ENCODE peak calls at places on chromosomes 4 and X, in eight cellular contexts. K is foreskin fibroblast, X is tibial nerve, E is osteoblast, O is ACHN, R is NCI-H1417, T is BE2C, N is T-helper 17 cell. V is an unnamed sample.

GRCh38 chrX:9729161-9729885 is 36.3 kb downstream of the GPR143 start:
- DNase-seq in X (no peak), K (peak), R (no peak), O (no peak), E (no peak), T (no peak), N (no peak), V (no peak)

GRCh38 chr4:125433453-125433852 is 118.7 kb downstream of the FAT4 start:
- DNase-seq in E (peak), K (peak), T (no peak), X (no peak), R (no peak), O (no peak), N (no peak), V (no peak)

GRCh38 chrX:110317079-110317819 is 636 bp downstream of the AMMECR1 start:
- DNase-seq in K (peak), N (peak), O (peak), R (no peak), T (peak), E (peak), X (no peak), V (peak)

GRCh38 chr4:185359767-185360446 is 35.8 kb downstream of the LRP2BP start:
- DNase-seq in T (peak), O (no peak), N (no peak), R (no peak), K (peak), E (no peak), X (no peak), V (no peak)

GRCh38 chrX:25503826-25504225 is 488.1 kb upstream of the ARX start:
- DNase-seq in N (no peak), E (no peak), X (no peak), K (no peak), O (no peak), R (no peak), T (no peak), V (no peak)

GRCh38 chr4:3201718-3202702 is 46.9 kb upstream of the MSANTD1 start:
- DNase-seq in T (no peak), K (peak), E (peak), O (no peak), N (peak), R (no peak), X (no peak), V (no peak)

GRCh38 chr4:89598602-89599001 is 238.4 kb downstream of the SNCA start:
- DNase-seq in N (no peak), T (no peak), X (no peak), R (no peak), O (peak), K (peak), E (no peak), V (no peak)

GRCh38 chrX:135572436-135572835 is 52.0 kb downstream of the INTS6L start:
- DNase-seq in O (peak), X (no peak), T (no peak), N (no peak), E (peak), R (no peak), K (peak), V (no peak)

GRCh38 chr4:27176400-27176799 is 315.8 kb downstream of the STIM2 start:
- DNase-seq in N (no peak), O (peak), E (no peak), R (no peak), K (peak), X (no peak), T (peak), V (no peak)